ENCODE peak calls at places on chromosomes 13 and 19, in eight cellular contexts. U is cerebellar cortex; W is GM20000; J is amniotic stem cell; R is cardiac fibroblast; Y is COLO829; H is stimulated activated CD4-positive, alpha-beta T cell treated with anti-CD3 and anti-CD28 coated beads, TNF-alpha, amount 100 ng/mL, for 4 hours; M is NCI-H510A treated with DMSO at 0.1 percent for 48 hours. P is an unnamed sample.

GRCh38 chr13:101289764-101290163 is 126.5 kb downstream of the NALCN start:
- DNase-seq in U (no peak), W (no peak), J (peak), R (peak), Y (no peak), H (no peak), M (peak), P (no peak)

GRCh38 chr13:107545946-107546502 is 669.3 kb downstream of the LIG4 start:
- DNase-seq in U (no peak), W (no peak), J (no peak), R (no peak), Y (no peak), H (no peak), M (peak), P (no peak)

GRCh38 chr19:17515408-17516149 is 4.1 kb downstream of the PGLS start:
- DNase-seq in U (no peak), W (no peak), J (no peak), R (no peak), Y (no peak), H (no peak), M (no peak), P (no peak)

GRCh38 chr19:14440049-14440448 is 6.9 kb downstream of the PKN1 start:
- DNase-seq in U (no peak), W (peak), J (no peak), R (peak), Y (no peak), H (peak), M (no peak), P (peak)

GRCh38 chr19:18412610-18413239 is 6.5 kb upstream of the SSBP4 start:
- DNase-seq in U (no peak), W (no peak), J (no peak), R (no peak), Y (no peak), H (no peak), M (no peak), P (no peak)

GRCh38 chr19:17762505-17763229 is 11.4 kb downstream of the FCHO1 start:
- DNase-seq in U (peak), W (no peak), J (no peak), R (peak), Y (peak), H (no peak), M (no peak), P (no peak)

GRCh38 chr13:51759240-51759639 is 44.7 kb downstream of the DHRS12 start:
- DNase-seq in U (no peak), W (no peak), J (no peak), R (no peak), Y (no peak), H (no peak), M (no peak), P (no peak)

GRCh38 chr13:80011448-80012212 is 329.3 kb downstream of the SPRY2 start:
- DNase-seq in U (peak), W (no peak), J (no peak), R (no peak), Y (no peak), H (no peak), M (no peak), P (no peak)